ENCODE peak calls at places on chromosomes 2 and 18, in seven cellular contexts. R is neural crest cell, H is AG09319, O is tibial artery, F is progenitor cell of endocrine pancreas, U is fibroblast of pulmonary artery, L is lower lobe of right lung. M is an unnamed sample.

GRCh38 chr18:45254683-45255082 is 360.6 kb upstream of the SLC14A2 start:
- DNase-seq in R (no peak), H (peak), O (peak), F (no peak), U (no peak), L (peak), M (no peak)

GRCh38 chr18:51582551-51582950 is 385.1 kb upstream of the MEX3C start:
- DNase-seq in R (no peak), H (no peak), O (no peak), F (no peak), U (peak), L (no peak), M (no peak)

GRCh38 chr2:74142340-74142739 is 5.4 kb downstream of the BOLA3 start:
- DNase-seq in R (no peak), H (no peak), O (no peak), F (no peak), U (no peak), L (no peak), M (no peak)

GRCh38 chr2:79585701-79586428 is 73.0 kb downstream of the CTNNA2 start:
- DNase-seq in R (no peak), H (no peak), O (no peak), F (no peak), U (no peak), L (no peak), M (no peak)

GRCh38 chr2:196399736-196400691 is 228.6 kb upstream of the STK17B start:
- DNase-seq in R (no peak), H (peak), O (no peak), F (no peak), U (peak), L (no peak), M (no peak)

GRCh38 chr2:104476075-104476474 is 377.8 kb upstream of the POU3F3 start:
- DNase-seq in R (no peak), H (no peak), O (no peak), F (no peak), U (no peak), L (no peak), M (no peak)

GRCh38 chr2:57908736-57909161 is 137.9 kb upstream of the VRK2 start:
- DNase-seq in R (no peak), H (no peak), O (no peak), F (no peak), U (no peak), L (no peak), M (no peak)

GRCh38 chr2:111912547-111912946 is 14.1 kb downstream of the MERTK start:
- DNase-seq in R (no peak), H (no peak), O (no peak), F (no peak), U (no peak), L (no peak), M (no peak)

GRCh38 chr2:182907081-182907830 is 40.8 kb upstream of the FRZB start:
- DNase-seq in R (no peak), H (no peak), O (no peak), F (no peak), U (no peak), L (no peak), M (no peak)

GRCh38 chr2:12441750-12442626 is 274.7 kb upstream of the TRIB2 start:
- DNase-seq in R (no peak), H (no peak), O (no peak), F (no peak), U (no peak), L (no peak), M (no peak)

GRCh38 chr2:218754781-218755180 is 27.2 kb upstream of the CYP27A1 start:
- DNase-seq in R (no peak), H (no peak), O (no peak), F (no peak), U (no peak), L (no peak), M (no peak)

GRCh38 chr2:386406-387103 is 98.7 kb upstream of the ALKAL2 start:
- DNase-seq in R (no peak), H (no peak), O (no peak), F (no peak), U (no peak), L (no peak), M (no peak)

GRCh38 chr2:10035053-10035422 is 8.3 kb upstream of the KLF11 start:
- DNase-seq in R (no peak), H (no peak), O (no peak), F (no peak), U (no peak), L (peak), M (no peak)

GRCh38 chr2:105328281-105329196 is 996 bp downstream of the TGFBRAP1 start:
- DNase-seq in R (no peak), H (no peak), O (peak), F (no peak), U (peak), L (no peak), M (no peak)

GRCh38 chr2:240989451-240990265 is 8.8 kb upstream of the SNED1 start:
- DNase-seq in R (peak), H (no peak), O (peak), F (no peak), U (peak), L (peak), M (no peak)

GRCh38 chr18:33702625-33703024 is 124.6 kb downstream of the ASXL3 start:
- DNase-seq in R (no peak), H (no peak), O (no peak), F (no peak), U (no peak), L (no peak), M (no peak)

GRCh38 chr2:215140166-215140707 is 1.8 kb upstream of the ABCA12 start:
- DNase-seq in R (no peak), H (no peak), O (no peak), F (no peak), U (no peak), L (no peak), M (no peak)
- TF ChIP-seq CTCF in R (no peak), H (no peak), O (no peak), F (no peak), U (no peak), L (no peak), M (no peak)

GRCh38 chr18:23617412-23618009 is 31.2 kb upstream of the NPC1 start:
- DNase-seq in R (no peak), H (no peak), O (no peak), F (no peak), U (no peak), L (no peak), M (no peak)

GRCh38 chr18:23619388-23619873 is 33.1 kb upstream of the NPC1 start:
- DNase-seq in R (no peak), H (no peak), O (no peak), F (peak), U (no peak), L (peak), M (no peak)

GRCh38 chr18:23614891-23615290 is 28.6 kb upstream of the NPC1 start:
- DNase-seq in R (no peak), H (no peak), O (no peak), F (no peak), U (no peak), L (no peak), M (no peak)

GRCh38 chr18:23616258-23616657 is 30.0 kb upstream of the NPC1 start:
- DNase-seq in R (no peak), H (no peak), O (no peak), F (no peak), U (no peak), L (no peak), M (no peak)

GRCh38 chr18:23618862-23619387 is 32.6 kb upstream of the NPC1 start:
- DNase-seq in R (peak), H (no peak), O (no peak), F (peak), U (no peak), L (peak), M (no peak)
- TF ChIP-seq CTCF in R (peak), H (peak), O (no peak), F (peak), U (peak), L (no peak), M (no peak)

GRCh38 chr2:138726681-138727080 is 53.5 kb downstream of the NXPH2 start:
- DNase-seq in R (no peak), H (no peak), O (no peak), F (no peak), U (no peak), L (no peak), M (no peak)

GRCh38 chr2:138724765-138725459 is 55.3 kb downstream of the NXPH2 start:
- DNase-seq in R (no peak), H (no peak), O (no peak), F (no peak), U (no peak), L (no peak), M (no peak)

GRCh38 chr2:138724296-138724695 is 55.9 kb downstream of the NXPH2 start:
- DNase-seq in R (no peak), H (no peak), O (no peak), F (no peak), U (no peak), L (no peak), M (no peak)

GRCh38 chr2:138730497-138731030 is 49.6 kb downstream of the NXPH2 start:
- DNase-seq in R (no peak), H (no peak), O (no peak), F (no peak), U (no peak), L (no peak), M (no peak)

DNA sequence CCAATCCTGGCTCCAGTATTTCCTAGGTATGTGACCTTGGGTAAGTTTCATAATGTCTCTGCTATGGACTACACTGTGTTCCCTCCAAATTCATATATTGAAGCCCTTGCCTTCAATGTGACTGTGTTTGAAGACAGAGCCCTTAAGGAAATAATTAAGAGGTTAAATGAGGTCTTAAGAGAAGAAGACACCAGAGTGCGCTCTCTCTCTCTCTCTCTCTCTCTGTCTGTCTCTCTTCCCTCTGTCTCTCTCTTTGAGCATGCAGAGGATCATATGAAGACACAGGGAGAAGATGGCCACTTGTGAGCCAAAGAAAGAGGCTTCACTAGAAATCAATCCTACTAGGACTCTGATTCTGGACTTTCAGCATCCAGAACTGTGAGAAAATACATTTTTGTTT is 52.2 kb downstream of the NXPH2 start:
- DNase-seq in R (no peak), H (no peak), O (no peak), F (no peak), U (no peak), L (no peak), M (no peak)
- TF ChIP-seq CTCF in R (no peak), H (no peak), O (no peak), F (no peak), U (no peak), L (no peak), M (no peak)

DNA sequence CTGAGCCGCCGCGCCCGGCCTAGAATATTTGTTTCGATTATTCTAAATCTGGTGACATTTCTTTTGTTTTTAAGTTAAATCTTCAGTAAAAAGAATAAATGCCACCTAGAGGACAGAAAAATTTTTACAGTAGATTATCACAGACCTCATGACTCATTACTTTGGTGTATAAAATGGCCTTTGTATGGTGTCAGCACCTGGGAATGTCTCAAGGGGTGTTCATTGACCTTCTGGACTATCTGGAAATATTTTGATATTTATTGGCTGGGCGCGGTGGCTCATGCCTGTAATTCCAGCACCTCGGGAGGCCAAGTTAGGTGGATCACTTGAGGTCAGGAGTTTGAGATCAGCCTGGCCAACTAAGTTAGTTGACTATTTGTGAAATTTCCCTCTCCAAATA is 30.3 kb upstream of the SLC30A6 start:
- DNase-seq in R (no peak), H (no peak), O (no peak), F (no peak), U (peak), L (no peak), M (no peak)
- TF ChIP-seq CTCF in R (peak), H (peak), O (peak), F (no peak), U (peak), L (peak), M (peak)

GRCh38 chr2:120554625-120555032 is 181.0 kb upstream of the GLI2 start:
- DNase-seq in R (no peak), H (no peak), O (no peak), F (no peak), U (no peak), L (no peak), M (no peak)

GRCh38 chr2:120550893-120551446 is 184.7 kb upstream of the GLI2 start:
- DNase-seq in R (no peak), H (no peak), O (no peak), F (no peak), U (no peak), L (no peak), M (no peak)

GRCh38 chr2:120552079-120552478 is 183.6 kb upstream of the GLI2 start:
- DNase-seq in R (no peak), H (no peak), O (no peak), F (no peak), U (no peak), L (no peak), M (no peak)

GRCh38 chr2:120551540-120551939 is 184.1 kb upstream of the GLI2 start:
- DNase-seq in R (no peak), H (no peak), O (no peak), F (no peak), U (peak), L (no peak), M (no peak)

DNA sequence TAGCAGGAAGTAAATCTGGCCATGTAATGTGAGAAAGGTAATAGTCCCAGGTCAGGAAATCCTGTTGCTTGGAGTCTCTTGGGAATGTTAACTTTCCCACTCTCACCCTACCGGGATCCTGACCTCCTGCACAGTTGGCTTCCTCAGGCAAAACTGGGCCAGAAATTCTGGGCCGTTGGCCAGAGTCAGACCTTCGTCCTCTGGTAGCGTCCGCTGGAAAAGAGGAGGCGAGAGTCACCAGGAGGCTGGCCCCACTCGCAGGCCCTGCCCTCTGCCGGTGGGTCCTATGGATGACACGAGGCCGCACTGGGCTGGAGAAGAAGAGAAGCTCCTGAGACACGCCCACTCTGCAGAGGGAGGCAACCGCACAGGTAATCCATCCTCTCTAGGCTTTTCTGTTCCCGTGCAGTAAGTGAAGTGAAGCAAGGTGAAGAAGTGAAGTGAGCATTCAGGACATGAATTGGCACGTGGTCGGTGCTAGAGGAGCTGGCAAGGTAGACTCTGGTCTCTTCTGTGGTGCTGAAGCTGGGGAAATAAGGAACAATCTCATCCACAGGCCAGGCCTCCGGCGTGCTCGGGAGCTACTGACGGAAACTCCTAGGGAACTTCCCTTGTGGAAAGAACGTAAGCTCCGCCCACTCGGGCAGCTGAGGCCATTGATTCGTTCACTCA is 182.7 kb upstream of the GLI2 start:
- DNase-seq in R (peak), H (no peak), O (peak), F (peak), U (peak), L (peak), M (no peak)
- TF ChIP-seq CTCF in R (peak), H (peak), O (peak), F (peak), U (peak), L (peak), M (peak)

GRCh38 chr2:148207111-148207510 is 186.2 kb downstream of the MBD5 start:
- DNase-seq in R (no peak), H (no peak), O (no peak), F (no peak), U (no peak), L (no peak), M (no peak)

GRCh38 chr2:148202237-148202636 is 181.3 kb downstream of the MBD5 start:
- DNase-seq in R (no peak), H (no peak), O (no peak), F (no peak), U (no peak), L (no peak), M (no peak)

DNA sequence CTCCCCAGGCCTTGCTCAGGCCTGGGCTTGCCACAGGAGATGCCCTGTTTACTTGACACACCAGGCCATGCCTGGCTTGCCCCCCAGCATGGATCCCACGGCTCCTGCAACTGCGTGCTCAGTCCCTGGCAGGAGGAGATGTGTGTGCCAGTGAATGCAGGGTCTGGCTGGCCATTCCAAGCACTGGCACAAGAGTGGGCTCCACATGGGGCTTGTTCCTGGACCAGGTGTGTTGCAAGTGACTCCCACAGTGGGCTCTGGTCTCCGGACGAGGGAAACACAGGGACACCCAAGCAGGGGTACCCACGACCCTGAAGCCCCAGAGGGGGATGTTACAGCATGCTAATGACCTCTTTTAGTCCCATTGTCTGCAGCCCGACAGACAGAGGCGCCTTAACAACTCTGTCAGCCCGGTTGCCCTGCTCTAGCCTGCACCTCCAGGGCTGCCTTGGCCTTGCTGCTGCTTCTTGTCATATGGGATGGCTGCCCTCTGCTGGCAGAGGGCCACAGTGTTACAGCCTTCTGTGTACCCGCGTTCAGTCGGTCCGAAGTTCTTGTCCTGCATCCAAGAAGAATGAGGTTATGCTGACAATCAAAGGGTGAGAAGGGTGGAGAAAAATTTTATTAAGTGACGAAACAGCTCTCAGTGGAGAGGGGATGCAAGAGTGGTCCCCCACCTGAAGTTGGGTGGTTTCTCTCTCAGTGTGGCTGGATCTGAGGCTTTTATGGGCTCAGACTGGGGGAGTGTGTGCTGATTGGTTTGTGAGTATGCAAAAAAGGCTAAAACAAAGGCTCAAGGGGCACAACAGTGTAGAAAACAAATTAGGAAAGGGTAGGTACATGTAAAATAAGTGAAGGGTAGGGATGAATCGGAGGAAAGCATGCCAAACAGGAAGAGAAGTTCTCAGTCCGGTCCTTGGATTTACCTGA is 180.4 kb downstream of the MBD5 start:
- DNase-seq in R (peak), H (peak), O (no peak), F (peak), U (peak), L (peak), M (no peak)
- TF ChIP-seq CTCF in R (peak), H (peak), O (peak), F (peak), U (peak), L (peak), M (peak)

DNA sequence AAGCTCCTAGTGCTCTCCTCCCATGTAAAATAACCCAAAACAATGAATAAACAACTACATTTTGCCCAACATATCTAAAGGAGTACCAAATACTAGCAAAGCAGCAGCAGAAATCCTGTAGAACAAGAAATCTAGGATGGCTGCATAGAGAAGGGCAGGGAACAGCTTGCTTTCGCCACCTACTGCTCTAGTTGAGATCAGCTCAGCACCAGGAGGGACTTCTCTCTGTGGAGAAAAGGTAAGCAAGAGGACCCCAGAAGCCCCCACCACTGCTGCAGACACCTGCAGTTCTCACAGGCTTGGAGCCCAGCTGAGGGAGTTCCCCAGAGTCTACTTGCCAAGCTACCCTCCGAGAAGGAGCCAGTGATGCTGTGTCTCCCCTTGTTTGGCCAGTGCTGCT is 243.0 kb upstream of the CHST9 start:
- DNase-seq in R (no peak), H (no peak), O (no peak), F (no peak), U (no peak), L (no peak), M (no peak)
- TF ChIP-seq CTCF in R (no peak), H (no peak), O (no peak), F (peak), U (no peak), L (no peak), M (no peak)

GRCh38 chr2:208062113-208062512 is 36.8 kb upstream of the PLEKHM3 start:
- DNase-seq in R (no peak), H (no peak), O (no peak), F (no peak), U (peak), L (no peak), M (no peak)
- TF ChIP-seq CTCF in R (peak), H (peak), O (no peak), F (peak), U (peak), L (peak), M (peak)

DNA sequence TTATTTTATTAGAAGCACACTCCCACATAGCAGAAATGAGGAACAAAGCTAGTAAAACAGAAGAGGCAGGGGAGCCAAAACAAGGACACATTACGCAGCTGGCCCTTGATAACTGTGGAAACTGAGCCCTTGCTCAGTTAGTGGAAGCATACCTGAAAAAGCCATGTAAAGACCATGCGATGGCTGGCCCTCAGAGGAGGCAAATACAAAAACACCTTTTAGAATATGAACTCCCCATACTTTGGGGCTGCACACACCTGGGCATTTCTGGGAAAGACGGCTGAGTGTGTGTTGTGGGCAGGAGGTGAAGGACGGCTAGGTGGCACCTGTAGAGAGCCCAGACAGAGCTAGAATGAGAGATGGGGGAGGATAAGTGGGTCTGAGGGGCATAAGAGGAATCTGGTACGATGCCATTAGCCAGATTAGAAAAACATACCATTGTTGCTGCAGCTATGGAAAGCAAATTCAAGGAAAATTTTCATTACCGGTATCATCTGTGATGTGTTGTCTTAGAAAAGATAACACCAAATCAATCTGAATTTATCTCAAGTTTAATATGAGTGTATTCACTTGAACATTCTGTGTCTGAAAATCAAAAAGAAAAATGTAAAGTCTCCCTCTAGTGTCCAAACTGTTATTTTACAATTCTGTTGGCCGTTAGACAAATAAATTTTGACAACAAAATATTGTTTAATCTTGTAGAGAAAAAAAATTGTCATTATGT is 45.2 kb upstream of the SULT1C3 start:
- DNase-seq in R (no peak), H (no peak), O (no peak), F (no peak), U (peak), L (no peak), M (no peak)
- TF ChIP-seq CTCF in R (peak), H (peak), O (peak), F (peak), U (peak), L (peak), M (peak)